ENCODE peak calls at places on chromosome 18, in eight cellular contexts. M is GM10248, Q is AG04449, U is transverse colon, Z is neural crest cell, I is lower leg skin, G is nephron progenitor cell, F is astrocyte. T is an unnamed sample.

GRCh38 chr18:71707400-71707799 is 836.7 kb downstream of the CBLN2 start:
- DNase-seq in M (no peak), Q (no peak), U (no peak), Z (no peak), I (no peak), G (no peak), F (no peak), T (no peak)

GRCh38 chr18:23964282-23965238 is 50.0 kb upstream of the TTC39C start:
- DNase-seq in M (no peak), Q (no peak), U (peak; percentile 52), Z (no peak), I (no peak), G (no peak), F (no peak), T (no peak)

GRCh38 chr18:3689986-3690681 is 240.2 kb downstream of the TGIF1 start:
- DNase-seq in M (no peak), Q (no peak), U (no peak), Z (no peak), I (no peak), G (no peak), F (no peak), T (no peak)

GRCh38 chr18:22378672-22379282 is 38.9 kb downstream of the CTAGE1 start:
- DNase-seq in M (no peak), Q (no peak), U (peak; percentile 50), Z (peak; percentile 7), I (no peak), G (no peak), F (no peak), T (peak; percentile 12)

GRCh38 chr18:7158201-7158600 is 40.6 kb upstream of the LAMA1 start:
- DNase-seq in M (no peak), Q (peak; percentile 5), U (no peak), Z (no peak), I (no peak), G (no peak), F (peak; percentile 82), T (no peak)

GRCh38 chr18:4806342-4806741 is 351.2 kb upstream of the DLGAP1 start:
- DNase-seq in M (no peak), Q (no peak), U (no peak), Z (no peak), I (no peak), G (no peak), F (peak; percentile 11), T (no peak)

GRCh38 chr18:44392933-44393332 is 287.8 kb upstream of the SETBP1 start:
- DNase-seq in M (no peak), Q (no peak), U (no peak), Z (no peak), I (no peak), G (no peak), F (no peak), T (no peak)

GRCh38 chr18:8293184-8293583 is 316.1 kb upstream of the RAB12 start:
- DNase-seq in M (no peak), Q (no peak), U (no peak), Z (no peak), I (no peak), G (no peak), F (no peak), T (no peak)

GRCh38 chr18:22674300-22674699 is 256.6 kb upstream of the CTAGE1 start:
- DNase-seq in M (no peak), Q (peak; percentile 80), U (no peak), Z (no peak), I (no peak), G (no peak), F (peak; percentile 99), T (peak; percentile 29)

GRCh38 chr18:68962623-68963022 is 164.7 kb downstream of the CCDC102B start:
- DNase-seq in M (no peak), Q (no peak), U (no peak), Z (no peak), I (no peak), G (no peak), F (no peak), T (no peak)

GRCh38 chr18:26082475-26082874 is 7.9 kb downstream of the SS18 start:
- DNase-seq in M (no peak), Q (no peak), U (no peak), Z (no peak), I (no peak), G (no peak), F (peak; percentile 56), T (no peak)

GRCh38 chr18:9575558-9575957 is 38.8 kb downstream of the PPP4R1 start:
- DNase-seq in M (peak; percentile 51), Q (peak; percentile 77), U (peak; percentile 82), Z (peak; percentile 55), I (peak; percentile 72), G (peak; percentile 61), F (peak; percentile 91), T (peak; percentile 87)

GRCh38 chr18:65606551-65607130 is 144.2 kb upstream of the CDH7 start:
- DNase-seq in M (no peak), Q (no peak), U (no peak), Z (no peak), I (no peak), G (no peak), F (no peak), T (no peak)

GRCh38 chr18:23331091-23331920 is 121.8 kb upstream of the RIOK3 start:
- DNase-seq in M (no peak), Q (no peak), U (no peak), Z (no peak), I (peak; percentile 48), G (no peak), F (no peak), T (no peak)

GRCh38 chr18:7038330-7038846 is 79.2 kb downstream of the LAMA1 start:
- DNase-seq in M (no peak), Q (peak; percentile 96), U (peak; percentile 60), Z (peak; percentile 62), I (peak; percentile 85), G (peak; percentile 69), F (peak; percentile 97), T (peak; percentile 83)

GRCh38 chr18:23058746-23059440 is 76.4 kb upstream of the CABLES1 start:
- DNase-seq in M (no peak), Q (no peak), U (no peak), Z (no peak), I (no peak), G (no peak), F (no peak), T (no peak)

GRCh38 chr18:42801706-42802105 is 313.8 kb downstream of the RIT2 start:
- DNase-seq in M (no peak), Q (no peak), U (no peak), Z (no peak), I (peak; percentile 18), G (no peak), F (peak; percentile 54), T (no peak)

GRCh38 chr18:62061812-62062211 is 125.0 kb downstream of the PIGN start:
- DNase-seq in M (no peak), Q (no peak), U (no peak), Z (no peak), I (no peak), G (no peak), F (no peak), T (no peak)

GRCh38 chr18:38718365-38718901 is 1152.8 kb upstream of the CELF4 start:
- DNase-seq in M (no peak), Q (no peak), U (no peak), Z (no peak), I (no peak), G (no peak), F (no peak), T (no peak)

GRCh38 chr18:63319383-63320040 is at the start of gene BCL2:
- DNase-seq in M (no peak), Q (no peak), U (peak; percentile 45), Z (peak; percentile 38), I (no peak), G (no peak), F (peak; percentile 18), T (no peak)

GRCh38 chr18:63321291-63321690 is 1.7 kb upstream of the BCL2 start:
- DNase-seq in M (no peak), Q (no peak), U (no peak), Z (no peak), I (no peak), G (no peak), F (no peak), T (no peak)

GRCh38 chr18:63320041-63320689 is 596 bp upstream of the BCL2 start:
- DNase-seq in M (peak; percentile 88), Q (no peak), U (peak; percentile 90), Z (peak; percentile 55), I (peak; percentile 89), G (peak; percentile 79), F (peak; percentile 69), T (no peak)

GRCh38 chr18:63322246-63322645 is 2.7 kb upstream of the BCL2 start:
- DNase-seq in M (no peak), Q (no peak), U (no peak), Z (no peak), I (no peak), G (no peak), F (no peak), T (no peak)

GRCh38 chr18:63320690-63321265 is 1.2 kb upstream of the BCL2 start:
- DNase-seq in M (peak; percentile 58), Q (no peak), U (peak; percentile 64), Z (peak; percentile 18), I (no peak), G (peak; percentile 45), F (peak; percentile 49), T (no peak)
- TF ChIP-seq CTCF in M (peak; percentile 28), Q (no peak), U (peak; percentile 35), Z (peak; percentile 19), I (no peak), G (no peak), F (no peak), T (no peak)

GRCh38 chr18:55031164-55031563 is 71.9 kb upstream of the CCDC68 start:
- DNase-seq in M (no peak), Q (no peak), U (no peak), Z (no peak), I (no peak), G (no peak), F (no peak), T (no peak)
- TF ChIP-seq CTCF in M (no peak), Q (no peak), U (no peak), Z (no peak), I (no peak), G (no peak), F (no peak), T (no peak)

GRCh38 chr18:29892960-29893558 is 1149.5 kb downstream of the DSC3 start:
- DNase-seq in M (no peak), Q (no peak), U (no peak), Z (no peak), I (no peak), G (no peak), F (no peak), T (no peak)
- TF ChIP-seq CTCF in M (no peak), Q (no peak), U (no peak), Z (peak; percentile 74), I (no peak), G (peak; percentile 73), F (peak; percentile 49), T (peak; percentile 28)

GRCh38 chr18:48875942-48876511 is 74.7 kb downstream of the SMAD7 start:
- DNase-seq in M (no peak), Q (no peak), U (no peak), Z (no peak), I (no peak), G (peak; percentile 51), F (no peak), T (no peak)
- TF ChIP-seq CTCF in M (no peak), Q (no peak), U (no peak), Z (no peak), I (no peak), G (peak; percentile 24), F (no peak), T (no peak)

GRCh38 chr18:36455931-36456330 is 158.4 kb downstream of the FHOD3 start:
- DNase-seq in M (no peak), Q (no peak), U (no peak), Z (no peak), I (no peak), G (no peak), F (no peak), T (no peak)
- TF ChIP-seq CTCF in M (peak; percentile 5), Q (no peak), U (no peak), Z (no peak), I (no peak), G (no peak), F (no peak), T (no peak)

GRCh38 chr18:56715121-56715520 is 64.0 kb downstream of the WDR7 start:
- DNase-seq in M (no peak), Q (no peak), U (no peak), Z (no peak), I (no peak), G (no peak), F (peak; percentile 1), T (no peak)
- TF ChIP-seq CTCF in M (no peak), Q (no peak), U (no peak), Z (no peak), I (no peak), G (no peak), F (no peak), T (no peak)